ENCODE peak calls at places on chromosomes 13 and 19, in six cellular contexts. M is tibial nerve, Y is BJ, P is AG04450, O is prostate gland, Q is GM12864. X is an unnamed sample.
A peak's percentile ranks its signal among the peaks of the same experiment; 100 is the strongest.

GRCh38 chr19:3034845-3035541 is 5.9 kb upstream of the TLE2 start:
- DNase-seq in M (no peak), Y (no peak), P (no peak), O (peak; percentile 45), Q (no peak), X (no peak)

GRCh38 chr13:24218320-24218719 is 57.8 kb downstream of the SPATA13 start:
- DNase-seq in M (no peak), Y (no peak), P (no peak), O (no peak), Q (no peak), X (no peak)

GRCh38 chr13:49967456-49967855 is 29.4 kb upstream of the TRIM13 start:
- DNase-seq in M (no peak), Y (no peak), P (no peak), O (no peak), Q (no peak), X (no peak)

GRCh38 chr13:37679043-37679442 is 80.5 kb upstream of the POSTN start:
- DNase-seq in M (no peak), Y (no peak), P (no peak), O (no peak), Q (no peak), X (no peak)

GRCh38 chr19:39057615-39058014 is 25.3 kb upstream of the FBXO27 start:
- DNase-seq in M (no peak), Y (no peak), P (no peak), O (no peak), Q (no peak), X (no peak)

GRCh38 chr19:44662686-44663085 is 8.6 kb upstream of the CEACAM19 start:
- DNase-seq in M (no peak), Y (no peak), P (no peak), O (no peak), Q (no peak), X (no peak)

GRCh38 chr13:94157705-94158218 is 321.7 kb downstream of the DCT start:
- DNase-seq in M (no peak), Y (no peak), P (no peak), O (peak; percentile 13), Q (no peak), X (no peak)

GRCh38 chr19:7823902-7824301 is 6.1 kb upstream of the EVI5L start:
- DNase-seq in M (no peak), Y (no peak), P (no peak), O (no peak), Q (no peak), X (no peak)

GRCh38 chr13:51542358-51542972 is 41.8 kb upstream of the WDFY2 start:
- DNase-seq in M (no peak), Y (no peak), P (no peak), O (peak; percentile 18), Q (no peak), X (no peak)

GRCh38 chr19:18669524-18669817 is 14.0 kb upstream of the CRTC1 start:
- DNase-seq in M (no peak), Y (no peak), P (no peak), O (no peak), Q (no peak), X (no peak)

GRCh38 chr19:19074172-19074905 is 10.5 kb downstream of the SLC25A42 start:
- DNase-seq in M (no peak), Y (no peak), P (no peak), O (no peak), Q (no peak), X (no peak)

GRCh38 chr19:32652893-32653625 is 21.9 kb downstream of the ANKRD27 start:
- DNase-seq in M (no peak), Y (no peak), P (peak; percentile 65), O (peak; percentile 16), Q (no peak), X (peak; percentile 4)

GRCh38 chr19:42122691-42123607 is 9.3 kb downstream of the POU2F2 start:
- DNase-seq in M (no peak), Y (no peak), P (no peak), O (no peak), Q (no peak), X (no peak)

GRCh38 chr13:36420437-36420891 is 11.8 kb upstream of the CCNA1 start:
- DNase-seq in M (peak; percentile 58), Y (no peak), P (peak; percentile 23), O (peak; percentile 56), Q (peak; percentile 25), X (peak; percentile 22)

GRCh38 chr13:73738626-73739025 is 395.6 kb downstream of the KLF12 start:
- DNase-seq in M (no peak), Y (no peak), P (no peak), O (no peak), Q (no peak), X (no peak)

GRCh38 chr13:46751811-46752635 is 44.9 kb downstream of the ESD start:
- DNase-seq in M (no peak), Y (no peak), P (no peak), O (no peak), Q (peak; percentile 26), X (no peak)

GRCh38 chr13:62125451-62125850 is 709.8 kb upstream of the PCDH20 start:
- DNase-seq in M (no peak), Y (no peak), P (no peak), O (no peak), Q (no peak), X (no peak)

GRCh38 chr13:40484101-40484800 is 182.2 kb downstream of the FOXO1 start:
- DNase-seq in M (no peak), Y (no peak), P (no peak), O (no peak), Q (no peak), X (no peak)

GRCh38 chr13:107843281-107843680 is 372.1 kb downstream of the LIG4 start:
- DNase-seq in M (no peak), Y (no peak), P (no peak), O (no peak), Q (no peak), X (no peak)

GRCh38 chr13:107842562-107843180 is 372.7 kb downstream of the LIG4 start:
- DNase-seq in M (no peak), Y (no peak), P (no peak), O (no peak), Q (no peak), X (no peak)

GRCh38 chr13:107846642-107847041 is 368.7 kb downstream of the LIG4 start:
- DNase-seq in M (no peak), Y (no peak), P (no peak), O (no peak), Q (no peak), X (no peak)

GRCh38 chr13:107847406-107847805 is 367.9 kb downstream of the LIG4 start:
- DNase-seq in M (no peak), Y (no peak), P (no peak), O (no peak), Q (no peak), X (no peak)

DNA sequence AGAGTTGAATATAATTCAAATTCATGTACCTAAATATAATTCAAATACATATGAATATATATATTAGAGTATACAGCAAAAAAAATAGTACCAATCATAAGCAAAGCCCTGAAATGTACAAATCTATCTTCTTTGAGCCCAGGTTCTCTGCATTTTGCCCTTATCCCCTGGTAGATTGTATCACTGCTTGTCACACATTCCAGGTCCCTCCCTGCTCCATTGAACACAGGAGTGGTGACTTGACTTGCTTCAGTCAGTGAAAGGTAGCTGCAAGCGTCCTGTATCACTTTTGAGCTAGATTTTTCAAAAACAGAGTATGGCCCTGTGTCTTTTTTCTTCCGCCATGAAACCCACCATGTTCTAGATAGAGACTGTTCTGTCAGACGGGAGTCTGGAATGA is 369.4 kb downstream of the LIG4 start:
- DNase-seq in M (no peak), Y (no peak), P (no peak), O (no peak), Q (no peak), X (no peak)
- TF ChIP-seq CTCF in M (no peak), Y (no peak), P (no peak), O (no peak), Q (no peak), X (no peak)

GRCh38 chr13:58324130-58324529 is 692.6 kb downstream of the PCDH17 start:
- DNase-seq in M (no peak), Y (no peak), P (no peak), O (no peak), Q (no peak), X (no peak)
- TF ChIP-seq CTCF in M (no peak), Y (no peak), P (no peak), O (no peak), Q (no peak), X (no peak)

GRCh38 chr13:32582991-32583390 is 3.3 kb upstream of the PDS5B start:
- DNase-seq in M (no peak), Y (no peak), P (no peak), O (no peak), Q (no peak), X (no peak)

GRCh38 chr13:32585625-32586021 is 629 bp upstream of the PDS5B start:
- DNase-seq in M (no peak), Y (no peak), P (no peak), O (peak; percentile 8), Q (no peak), X (no peak)

GRCh38 chr13:32587774-32588165 is 1.5 kb downstream of the PDS5B start:
- DNase-seq in M (no peak), Y (no peak), P (no peak), O (no peak), Q (no peak), X (peak; percentile 4)

GRCh38 chr13:32586022-32586900 is at the start of gene PDS5B:
- DNase-seq in M (peak; percentile 87), Y (peak; percentile 46), P (peak; percentile 86), O (peak; percentile 95), Q (peak; percentile 68), X (peak; percentile 87)

DNA sequence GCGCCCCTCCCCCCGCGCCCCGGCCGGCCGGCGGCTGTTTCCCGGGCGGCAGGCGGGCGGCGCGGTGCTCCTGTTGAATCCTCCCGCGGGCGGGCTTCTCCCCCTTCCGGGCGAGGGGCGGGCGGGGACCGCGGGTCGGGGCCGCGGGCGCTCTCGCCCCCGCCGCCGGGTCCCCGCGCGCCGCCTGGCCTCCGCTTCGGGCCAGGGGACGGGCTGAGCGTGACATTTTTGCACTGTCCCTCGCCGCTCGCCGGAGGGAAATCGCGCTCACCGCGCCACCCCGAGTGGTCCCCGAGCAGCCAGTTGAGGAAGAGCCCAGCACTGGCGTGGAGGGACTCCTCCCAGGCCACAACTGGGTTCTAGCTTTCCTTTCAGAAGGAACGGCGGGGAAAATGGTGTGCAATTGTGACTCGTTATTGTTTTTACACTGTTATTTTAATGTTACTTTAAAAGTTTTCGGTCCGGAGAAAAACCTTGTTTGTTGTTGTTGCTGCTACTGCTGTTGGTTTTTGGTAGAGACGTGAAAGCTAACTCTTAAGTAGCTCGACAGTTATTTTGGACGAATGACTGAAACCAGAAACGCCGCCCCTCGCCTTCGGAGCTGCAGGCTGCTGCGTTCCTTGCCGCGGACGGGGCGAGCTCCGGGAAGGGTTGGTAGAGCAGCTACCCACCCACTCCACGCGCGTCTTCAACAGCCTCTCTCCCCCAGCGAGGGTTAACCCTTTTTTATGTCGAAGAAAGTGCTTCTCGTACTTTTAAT is 942 bp downstream of the PDS5B start:
- DNase-seq in M (peak; percentile 60), Y (no peak), P (no peak), O (peak; percentile 79), Q (peak; percentile 42), X (peak; percentile 22)
- TF ChIP-seq CTCF in M (no peak), Y (no peak), P (no peak), O (peak; percentile 20), Q (peak; percentile 7), X (no peak)

DNA sequence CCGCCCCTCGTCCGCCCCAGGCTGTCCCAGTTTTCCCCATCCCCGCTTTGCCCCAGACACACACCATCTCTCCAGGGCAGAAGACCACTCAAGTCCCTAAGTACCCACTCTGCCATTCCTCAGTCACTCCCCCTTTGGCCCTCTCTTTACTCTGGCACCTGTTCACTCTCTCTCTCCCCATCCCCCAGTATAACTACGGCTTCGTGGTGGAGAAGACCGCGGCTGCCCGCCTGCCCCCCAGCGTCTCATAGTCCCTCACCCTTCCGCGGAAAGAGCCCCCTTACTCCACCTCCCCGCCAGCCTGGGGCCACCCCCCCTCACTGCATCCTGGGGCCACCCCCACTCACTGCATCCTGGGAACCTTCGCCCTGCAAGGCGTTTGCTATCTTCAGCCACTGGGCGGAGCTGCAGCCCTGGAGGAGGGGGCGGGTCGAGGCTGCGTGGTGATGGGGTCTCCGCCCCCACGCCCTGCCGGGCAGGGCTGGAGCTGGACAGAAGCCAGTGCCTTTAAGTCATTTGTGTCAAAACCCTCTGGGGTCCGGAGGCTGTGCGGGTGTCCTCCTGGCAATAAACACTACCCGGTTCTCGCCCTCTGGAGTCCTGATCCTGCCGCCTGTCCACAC is 5.0 kb downstream of the MVB12A start:
- DNase-seq in M (no peak), Y (no peak), P (no peak), O (no peak), Q (no peak), X (no peak)
- TF ChIP-seq CTCF in M (no peak), Y (peak; percentile 61), P (peak; percentile 58), O (no peak), Q (peak; percentile 47), X (peak; percentile 47)